ENCODE peak calls at places on chromosomes 12 and 14, in four cellular contexts. V is GM10248, T is IMR-90, C is stomach. N is an unnamed sample.

GRCh38 chr14:58768977-58769376 is 131.2 kb downstream of the DACT1 start:
- DNase-seq in V (no peak), T (no peak), C (no peak), N (no peak)

GRCh38 chr12:2958432-2959193 is 584 bp upstream of the TEAD4 start:
- DNase-seq in C (peak; percentile 54), V (peak; percentile 53), T (peak; percentile 67), N (peak; percentile 18)

GRCh38 chr12:117547209-117547608 is 185.8 kb upstream of the NOS1 start:
- DNase-seq in T (no peak), V (no peak), C (no peak), N (no peak)

GRCh38 chr12:112126000-112126431 is 656 bp downstream of the TRAFD1 start:
- DNase-seq in T (no peak), V (peak; percentile 26), C (no peak), N (no peak)

GRCh38 chr12:24991209-24992049 is 42.5 kb upstream of the BCAT1 start:
- DNase-seq in V (peak; percentile 63), C (no peak), T (peak; percentile 75), N (peak; percentile 82)

GRCh38 chr12:111274820-111275219 is 94.1 kb downstream of the PHETA1 start:
- DNase-seq in C (no peak), T (no peak), V (no peak), N (no peak)

GRCh38 chr12:105978686-105979085 is 160.1 kb downstream of the NUAK1 start:
- DNase-seq in V (no peak), C (no peak), T (no peak), N (no peak)

GRCh38 chr14:99574099-99574880 is 29.7 kb downstream of the CCDC85C start:
- DNase-seq in V (no peak), C (peak; percentile 72), T (peak; percentile 78), N (no peak)

GRCh38 chr14:34684578-34684977 is 29.8 kb downstream of the CFL2 start:
- DNase-seq in C (no peak), V (no peak), T (peak; percentile 46), N (no peak)

GRCh38 chr12:31950088-31950487 is 9.1 kb upstream of the RESF1 start:
- DNase-seq in T (no peak), C (no peak), V (no peak), N (no peak)

GRCh38 chr12:989751-990278 is 1.2 kb upstream of the ERC1 start:
- DNase-seq in V (no peak), T (peak; percentile 81), C (no peak), N (no peak)

GRCh38 chr14:55599250-55599879 is 19.4 kb downstream of the KTN1 start:
- DNase-seq in V (no peak), C (peak; percentile 54), T (no peak), N (no peak)

GRCh38 chr12:130115646-130116045 is 46.6 kb upstream of the FZD10 start:
- DNase-seq in T (no peak), V (no peak), C (no peak), N (no peak)

GRCh38 chr14:32514236-32514635 is 185.1 kb downstream of the AKAP6 start:
- DNase-seq in V (no peak), C (no peak), T (peak; percentile 4), N (no peak)

GRCh38 chr14:95296595-95297365 is 22.9 kb downstream of the CLMN start:
- DNase-seq in V (no peak), C (no peak), T (no peak), N (no peak)

GRCh38 chr14:95887351-95887750 is 10.7 kb downstream of the TUNAR start:
- DNase-seq in V (no peak), T (no peak), C (no peak), N (no peak)

GRCh38 chr12:45729233-45730115 is at the start of gene ARID2:
- DNase-seq in T (peak; percentile 67), C (peak; percentile 67), V (peak; percentile 59), N (peak; percentile 91)

GRCh38 chr14:58536975-58537374 is 100.8 kb upstream of the DACT1 start:
- DNase-seq in C (no peak), V (no peak), T (no peak), N (no peak)

GRCh38 chr12:100675432-100675831 is 101.9 kb downstream of the GAS2L3 start:
- DNase-seq in C (no peak), V (no peak), T (peak; percentile 72), N (no peak)

GRCh38 chr12:78209851-78210493 is 379.3 kb downstream of the NAV3 start:
- DNase-seq in C (no peak), V (no peak), T (peak; percentile 21), N (no peak)

GRCh38 chr12:76866726-76867125 is 12.1 kb downstream of the CSRP2 start:
- DNase-seq in V (no peak), T (peak; percentile 77), C (no peak), N (peak; percentile 42)

GRCh38 chr12:9625019-9625418 is 17.3 kb upstream of the KLRB1 start:
- DNase-seq in T (no peak), C (no peak), V (no peak), N (no peak)

GRCh38 chr12:75781532-75782046 is 250.0 kb downstream of the PHLDA1 start:
- DNase-seq in T (peak; percentile 81), V (no peak), C (no peak), N (no peak)

GRCh38 chr12:102879144-102879763 is 37.8 kb downstream of the PAH start:
- DNase-seq in C (no peak), V (peak; percentile 45), T (peak; percentile 6), N (peak; percentile 77)

GRCh38 chr12:111777345-111778045 is 10.8 kb downstream of the ALDH2 start:
- DNase-seq in C (peak; percentile 87), V (no peak), T (no peak), N (no peak)

GRCh38 chr12:65510584-65511050 is 232.1 kb downstream of the MSRB3 start:
- DNase-seq in C (peak; percentile 51), V (no peak), T (no peak), N (no peak)

GRCh38 chr14:23284654-23285529 is 1.0 kb downstream of the HOMEZ start:
- DNase-seq in T (peak; percentile 12), V (peak; percentile 47), C (no peak), N (peak; percentile 73)

GRCh38 chr14:54933006-54933405 is 30.4 kb upstream of the GCH1 start:
- DNase-seq in C (no peak), V (no peak), T (no peak), N (no peak)

GRCh38 chr12:116955382-116956021 is 44.8 kb downstream of the FBXW8 start:
- DNase-seq in V (no peak), T (peak; percentile 26), C (peak; percentile 83), N (peak; percentile 24)

GRCh38 chr14:22391908-22392307 is 197.1 kb downstream of the DAD1 start:
- DNase-seq in C (peak; percentile 74), T (peak; percentile 65), V (peak; percentile 63), N (peak; percentile 89)

GRCh38 chr12:90023207-90023870 is 314.7 kb upstream of the ATP2B1 start:
- DNase-seq in V (no peak), T (no peak), C (no peak), N (no peak)

GRCh38 chr12:46981627-46982026 is 97.8 kb upstream of the PCED1B start:
- DNase-seq in V (no peak), T (peak; percentile 26), C (no peak), N (no peak)

GRCh38 chr12:25427328-25428249 is 125.5 kb downstream of the LMNTD1 start:
- DNase-seq in T (peak; percentile 39), C (no peak), V (no peak), N (no peak)

GRCh38 chr12:14618990-14619389 is 51.3 kb upstream of the PLBD1 start:
- DNase-seq in C (no peak), T (peak; percentile 16), V (no peak), N (no peak)
- TF ChIP-seq CTCF in C (no peak), T (peak; percentile 42), V (no peak), N (peak; percentile 1)

GRCh38 chr12:42023733-42024494 is 120.8 kb downstream of the GXYLT1 start:
- DNase-seq in C (peak; percentile 73), T (peak; percentile 64), V (peak; percentile 64), N (peak; percentile 76)

GRCh38 chr12:42020226-42020625 is 124.4 kb downstream of the GXYLT1 start:
- DNase-seq in V (no peak), T (no peak), C (no peak), N (no peak)

GRCh38 chr12:42027537-42027936 is 117.1 kb downstream of the GXYLT1 start:
- DNase-seq in C (no peak), V (no peak), T (no peak), N (no peak)

GRCh38 chr12:42024495-42024830 is 120.2 kb downstream of the GXYLT1 start:
- DNase-seq in T (no peak), V (no peak), C (no peak), N (no peak)
- TF ChIP-seq CTCF in T (no peak), V (no peak), C (no peak), N (no peak)

GRCh38 chr14:24995016-24995415 is 54.9 kb downstream of the STXBP6 start:
- DNase-seq in C (no peak), V (no peak), T (no peak), N (no peak)
- TF ChIP-seq CTCF in C (no peak), V (no peak), T (no peak), N (no peak)

DNA sequence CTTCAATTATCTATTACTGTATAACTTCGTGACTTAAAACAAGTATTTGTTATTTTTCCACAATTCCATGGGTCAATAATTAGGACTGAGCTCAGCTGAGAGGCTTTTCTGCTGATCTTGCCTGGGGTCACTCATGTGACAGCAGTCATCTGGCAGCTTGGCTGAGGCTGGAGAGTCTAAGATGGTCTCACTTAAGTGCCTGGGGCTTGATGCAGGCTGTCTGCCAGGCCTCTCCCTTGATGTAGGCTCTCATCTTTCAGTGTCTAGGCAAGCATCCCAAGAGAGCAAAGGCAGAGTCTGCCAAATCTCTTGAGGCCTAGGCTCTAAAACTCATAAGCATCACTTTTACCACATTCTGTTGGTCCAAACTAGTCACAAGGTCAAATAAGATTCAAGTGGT is 93.2 kb downstream of the NKX2-1 start:
- DNase-seq in T (no peak), C (no peak), V (no peak), N (no peak)
- TF ChIP-seq CTCF in T (no peak), C (no peak), V (no peak), N (no peak)

GRCh38 chr12:79360269-79360668 is 330.5 kb downstream of the PAWR start:
- DNase-seq in T (no peak), C (no peak), V (no peak), N (no peak)

GRCh38 chr12:79360936-79361335 is 329.8 kb downstream of the PAWR start:
- DNase-seq in C (no peak), T (no peak), V (no peak), N (no peak)

GRCh38 chr12:79364197-79364596 is 326.6 kb downstream of the PAWR start:
- DNase-seq in T (no peak), C (no peak), V (no peak), N (no peak)

GRCh38 chr12:79358716-79359341 is 331.9 kb downstream of the PAWR start:
- DNase-seq in V (no peak), T (no peak), C (no peak), N (no peak)
- TF ChIP-seq CTCF in V (no peak), T (no peak), C (no peak), N (no peak)

GRCh38 chr14:69288001-69288771 is 28.2 kb downstream of the GALNT16 start:
- DNase-seq in C (peak; percentile 33), T (peak; percentile 42), V (peak; percentile 15), N (no peak)
- TF ChIP-seq CTCF in C (peak; percentile 15), T (peak; percentile 43), V (no peak), N (peak; percentile 16)

N was measured in GM12865.